ENCODE peak calls at places on chromosomes 7 and 10, in eight cellular contexts. U is heart left ventricle; I is H9; Y is GM18507; E is Right ventricle myocardium superior; P is stimulated activated naive CD8-positive, alpha-beta T cell treated with anti-CD3 and anti-CD28 coated beads, Interleukin-15, Interleukin-2, amounts not matched to agents 100 U/mL and 50 U/mL, for 24 hours; Z is neural crest cell; V is activated CD8-positive, alpha-beta memory T cell treated with anti-CD3 and anti-CD28 coated beads for 48 hours. S is an unnamed sample.

GRCh38 chr7:5824297-5824610 is 42.8 kb upstream of the RNF216 start:
- DNase-seq in P (peak; percentile 37), I (no peak), U (no peak), Z (no peak), Y (no peak), V (no peak), E (no peak), S (no peak)

GRCh38 chr7:27925573-27926201 is 185.7 kb downstream of the TAX1BP1 start:
- DNase-seq in Z (no peak), E (no peak), P (no peak), V (no peak), U (no peak), I (no peak), Y (no peak), S (no peak)

GRCh38 chr10:4285121-4285520 is 500.1 kb upstream of the KLF6 start:
- DNase-seq in E (no peak), U (no peak), I (no peak), V (no peak), P (no peak), Y (no peak), Z (no peak), S (no peak)

GRCh38 chr7:142519077-142519789 is 230.0 kb upstream of the PRSS1 start:
- DNase-seq in Z (no peak), P (no peak), Y (no peak), V (no peak), E (no peak), I (no peak), U (no peak), S (no peak)

GRCh38 chr7:97027427-97028234 is 3.0 kb upstream of the DLX5 start:
- DNase-seq in U (peak; percentile 78), E (peak; percentile 77), P (peak; percentile 71), V (no peak), Y (peak; percentile 47), Z (peak; percentile 74), I (peak; percentile 77), S (peak; percentile 40)

GRCh38 chr10:75899816-75900357 is 468.5 kb downstream of the LRMDA start:
- DNase-seq in E (no peak), Y (no peak), U (no peak), I (no peak), P (no peak), V (no peak), Z (no peak), S (no peak)

GRCh38 chr7:132577206-132578049 is 1.2 kb upstream of the PLXNA4 start:
- DNase-seq in V (no peak), P (peak; percentile 21), Y (no peak), I (peak; percentile 69), U (peak; percentile 88), Z (peak; percentile 73), E (peak; percentile 89), S (no peak)

GRCh38 chr10:61634711-61635110 is 28.0 kb upstream of the CABCOCO1 start:
- DNase-seq in E (no peak), I (no peak), Z (no peak), U (no peak), P (no peak), V (no peak), Y (no peak), S (no peak)

GRCh38 chr10:96978621-96979154 is 146.6 kb downstream of the LCOR start:
- DNase-seq in E (no peak), U (no peak), V (no peak), Z (no peak), P (no peak), I (no peak), Y (no peak), S (no peak)

GRCh38 chr10:130191380-130191779 is 55.2 kb downstream of the GLRX3 start:
- DNase-seq in Y (no peak), V (no peak), E (no peak), Z (no peak), I (no peak), U (no peak), P (no peak), S (no peak)

GRCh38 chr10:86600296-86600695 is 54.1 kb upstream of the OPN4 start:
- DNase-seq in E (no peak), P (no peak), Z (no peak), V (no peak), U (no peak), I (no peak), Y (no peak), S (no peak)

GRCh38 chr10:116742367-116743265 is at the start of gene HSPA12A:
- DNase-seq in V (no peak), P (peak; percentile 70), Z (peak; percentile 71), U (peak; percentile 84), Y (peak; percentile 54), E (peak; percentile 87), I (peak; percentile 74), S (peak; percentile 50)

GRCh38 chr10:74730246-74730645 is 96.2 kb upstream of the KAT6B start:
- DNase-seq in Y (no peak), I (peak; percentile 76), Z (no peak), P (no peak), E (no peak), U (no peak), V (no peak), S (no peak)

GRCh38 chr7:106117767-106118544 is 5.8 kb upstream of the SYPL1 start:
- DNase-seq in Z (no peak), V (no peak), U (no peak), E (no peak), P (no peak), Y (no peak), I (no peak), S (no peak)

GRCh38 chr7:94276797-94277196 is 117.9 kb upstream of the COL1A2 start:
- DNase-seq in V (no peak), Y (no peak), U (no peak), I (no peak), Z (no peak), E (no peak), P (no peak), S (no peak)

GRCh38 chr10:121952226-121952625 is 22.8 kb downstream of the NSMCE4A start:
- DNase-seq in Z (no peak), U (no peak), P (no peak), V (no peak), E (no peak), I (no peak), Y (no peak), S (no peak)

GRCh38 chr10:25818751-25819150 is 115.3 kb upstream of the MYO3A start:
- DNase-seq in U (no peak), V (no peak), P (no peak), Z (no peak), I (peak; percentile 84), E (no peak), Y (no peak), S (no peak)

GRCh38 chr7:134068670-134069069 is 58.5 kb upstream of the LRGUK start:
- DNase-seq in U (no peak), V (no peak), E (no peak), P (no peak), I (no peak), Y (no peak), Z (no peak), S (no peak)

GRCh38 chr10:103645141-103646054 is 151.9 kb downstream of the NEURL1 start:
- DNase-seq in Z (no peak), V (no peak), E (peak; percentile 77), P (no peak), U (peak; percentile 72), Y (no peak), I (no peak), S (peak; percentile 69)

GRCh38 chr10:23070819-23071218 is 24.6 kb upstream of the MSRB2 start:
- DNase-seq in I (no peak), Y (no peak), E (no peak), V (no peak), P (no peak), U (no peak), Z (no peak), S (no peak)

GRCh38 chr10:87760195-87760905 is 57.7 kb downstream of the ATAD1 start:
- DNase-seq in P (no peak), I (no peak), E (no peak), Z (no peak), U (no peak), V (no peak), Y (no peak), S (no peak)

GRCh38 chr7:18570890-18571478 is 75.4 kb downstream of the HDAC9 start:
- DNase-seq in Z (no peak), Y (no peak), E (no peak), U (no peak), V (no peak), I (no peak), P (no peak), S (peak; percentile 32)

GRCh38 chr7:2209146-2209960 is 23.4 kb downstream of the MAD1L1 start:
- DNase-seq in U (peak; percentile 79), Y (peak; percentile 54), E (peak; percentile 84), P (peak; percentile 47), Z (peak; percentile 74), V (peak; percentile 40), I (peak; percentile 83), S (peak; percentile 85)

GRCh38 chr10:10785627-10786333 is 231.9 kb upstream of the CELF2 start:
- DNase-seq in U (no peak), Z (no peak), I (no peak), P (no peak), Y (no peak), V (no peak), E (no peak), S (peak; percentile 13)

GRCh38 chr7:128035712-128036111 is 4.5 kb upstream of the LRRC4 start:
- DNase-seq in V (no peak), E (no peak), Z (no peak), I (no peak), P (no peak), Y (no peak), U (no peak), S (no peak)

GRCh38 chr10:53765311-53765710 is 992.7 kb upstream of the MBL2 start:
- DNase-seq in Y (no peak), U (no peak), E (no peak), P (no peak), Z (no peak), I (no peak), V (no peak), S (no peak)

GRCh38 chr10:19169684-19170083 is 121.1 kb downstream of the MALRD1 start:
- DNase-seq in V (no peak), Z (no peak), Y (no peak), P (no peak), I (no peak), U (no peak), E (no peak), S (no peak)

GRCh38 chr10:62467509-62467908 is 93.3 kb downstream of the ZNF365 start:
- DNase-seq in P (no peak), Z (no peak), U (no peak), I (no peak), E (no peak), Y (no peak), V (no peak), S (no peak)

GRCh38 chr7:98317366-98318040 is 36.0 kb downstream of the BRI3 start:
- DNase-seq in Z (no peak), V (no peak), U (no peak), E (no peak), I (no peak), P (no peak), Y (no peak), S (no peak)

GRCh38 chr7:73451780-73452398 is 18.3 kb downstream of the FZD9 start:
- DNase-seq in I (no peak), Z (no peak), Y (peak; percentile 32), V (no peak), P (no peak), U (no peak), E (no peak), S (peak; percentile 40)